ENCODE peak calls at places on chromosomes 3 and 15, in five cellular contexts. H, S, I, G and D are unnamed samples.

GRCh38 chr3:61783993-61784718 is 222.8 kb downstream of the PTPRG start:
- DNase-seq in S (no peak), I (no peak), H (no peak), G (no peak), D (no peak)

GRCh38 chr3:192915724-192916123 is 1.9 kb downstream of the MB21D2 start:
- DNase-seq in S (no peak), I (no peak), G (no peak), H (no peak), D (no peak)

GRCh38 chr3:71463622-71464021 is 119.9 kb downstream of the FOXP1 start:
- DNase-seq in S (no peak), I (no peak), H (no peak), G (no peak), D (no peak)

GRCh38 chr3:139630532-139630931 is 47.2 kb downstream of the NMNAT3 start:
- DNase-seq in S (no peak), G (no peak), I (no peak), H (no peak), D (no peak)

GRCh38 chr15:80461370-80462060 is 57.3 kb downstream of the ARNT2 start:
- DNase-seq in I (no peak), G (no peak), H (no peak), S (no peak), D (no peak)

GRCh38 chr15:62896969-62897486 is 145.5 kb upstream of the TPM1 start:
- DNase-seq in S (peak), I (peak), G (peak), H (no peak), D (peak)

GRCh38 chr15:23447107-23447500 is at the start of gene GOLGA6L2:
- DNase-seq in H (no peak), S (no peak), G (peak), I (no peak), D (no peak)

GRCh38 chr3:10707984-10708868 is 107.8 kb upstream of the SLC6A11 start:
- DNase-seq in H (no peak), S (no peak), G (no peak), I (no peak), D (no peak)

GRCh38 chr15:85689729-85690128 is 105.0 kb downstream of the KLHL25 start:
- DNase-seq in H (peak), G (no peak), I (peak), S (no peak), D (no peak)

GRCh38 chr3:168847293-168847883 is 751.7 kb upstream of the GOLIM4 start:
- DNase-seq in G (peak), S (no peak), I (no peak), H (no peak), D (no peak)

GRCh38 chr3:124587053-124587408 is 143.2 kb upstream of the UMPS start:
- DNase-seq in S (no peak), G (no peak), I (peak), H (no peak), D (peak)

GRCh38 chr3:14507345-14507741 is 32.8 kb downstream of the GRIP2 start:
- DNase-seq in G (peak), S (peak), I (no peak), H (no peak), D (no peak)

GRCh38 chr3:153614131-153614530 is 452.1 kb downstream of the RAP2B start:
- DNase-seq in I (no peak), H (no peak), G (no peak), S (no peak), D (no peak)

GRCh38 chr15:50542051-50542450 is 4.4 kb downstream of the USP50 start:
- DNase-seq in H (no peak), I (no peak), S (no peak), G (no peak), D (peak)

GRCh38 chr3:9351709-9352126 is 11.1 kb upstream of the THUMPD3 start:
- DNase-seq in H (no peak), G (no peak), I (no peak), S (no peak), D (no peak)

GRCh38 chr15:64536244-64536836 is 76.0 kb downstream of the ZNF609 start:
- DNase-seq in S (no peak), I (no peak), H (no peak), G (peak), D (no peak)

GRCh38 chr15:60673918-60674558 is 195.1 kb upstream of the ICE2 start:
- DNase-seq in H (no peak), G (peak), I (peak), S (peak), D (peak)

GRCh38 chr3:151203053-151203420 is at the start of gene GPR171:
- DNase-seq in S (no peak), G (no peak), I (no peak), H (no peak), D (no peak)

GRCh38 chr15:67510597-67511225 is 10.2 kb upstream of the C15orf61 start:
- DNase-seq in I (no peak), G (no peak), S (no peak), H (no peak), D (no peak)

GRCh38 chr15:29821416-29822099 is 710 bp downstream of the TJP1 start:
- DNase-seq in S (peak), G (peak), H (no peak), I (peak), D (peak)

GRCh38 chr3:150925751-150926201 is 20.5 kb upstream of the MINDY4B start:
- DNase-seq in H (peak), S (no peak), G (peak), I (peak), D (no peak)

GRCh38 chr3:57624801-57625200 is 27.7 kb upstream of the ARF4 start:
- DNase-seq in H (no peak), S (no peak), G (no peak), I (no peak), D (no peak)

GRCh38 chr3:77158701-77159100 is 118.8 kb downstream of the ROBO2 start:
- DNase-seq in G (no peak), S (no peak), H (no peak), I (no peak), D (no peak)

DNA sequence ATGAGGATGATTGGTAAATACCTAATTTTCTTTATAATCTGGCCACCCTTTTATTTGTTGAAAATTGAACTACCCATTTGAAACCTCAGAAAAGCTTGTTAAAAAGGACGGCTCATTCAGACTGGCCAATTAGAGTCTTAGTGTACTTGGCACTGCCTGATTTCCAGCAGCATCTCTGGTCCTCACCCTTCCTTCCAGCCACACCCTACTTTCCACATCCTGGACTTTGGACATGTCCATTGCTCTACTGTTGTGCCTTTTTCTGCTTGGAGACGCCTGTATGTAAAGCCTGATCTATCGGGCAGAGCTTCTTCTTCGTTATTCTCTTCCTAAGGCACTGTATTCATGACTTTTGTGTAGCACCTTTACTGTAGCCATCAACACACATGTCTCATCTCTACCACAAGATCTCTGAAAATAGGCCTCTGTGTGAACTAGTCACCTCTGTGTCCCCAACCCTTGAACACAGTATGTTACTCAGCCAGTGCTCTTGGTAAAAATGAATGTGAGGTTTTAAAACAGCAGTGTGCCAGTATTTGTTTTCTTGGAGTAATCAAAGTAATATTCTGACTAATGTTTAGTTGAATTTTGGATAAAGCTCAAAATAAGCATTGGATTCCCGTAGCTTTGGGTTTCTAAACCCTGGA is 6.8 kb downstream of the RBM5 start:
- DNase-seq in I (no peak), G (no peak), H (no peak), S (no peak), D (no peak)
- TF ChIP-seq POLR2A in I (no peak), G (no peak), H (no peak), S (no peak), D (no peak)

GRCh38 chr3:44120721-44121582 is 120.7 kb upstream of the TOPAZ1 start:
- DNase-seq in S (no peak), G (no peak), H (no peak), I (no peak), D (no peak)
- TF ChIP-seq CTCF in S (no peak), G (no peak), H (no peak), I (no peak), D (no peak)

GRCh38 chr15:89243691-89244511 is at the start of gene FANCI:
- DNase-seq in S (peak), G (peak), H (peak), I (peak), D (peak)
- TF ChIP-seq POLR2A in S (no peak), G (peak), H (peak), I (no peak), D (no peak)

GRCh38 chr15:78284758-78285157 is 14.7 kb downstream of the SKIC8 start:
- DNase-seq in I (no peak), H (no peak), S (no peak), G (no peak), D (peak)
- TF ChIP-seq CTCF in I (no peak), H (no peak), S (no peak), G (no peak), D (no peak)

DNA sequence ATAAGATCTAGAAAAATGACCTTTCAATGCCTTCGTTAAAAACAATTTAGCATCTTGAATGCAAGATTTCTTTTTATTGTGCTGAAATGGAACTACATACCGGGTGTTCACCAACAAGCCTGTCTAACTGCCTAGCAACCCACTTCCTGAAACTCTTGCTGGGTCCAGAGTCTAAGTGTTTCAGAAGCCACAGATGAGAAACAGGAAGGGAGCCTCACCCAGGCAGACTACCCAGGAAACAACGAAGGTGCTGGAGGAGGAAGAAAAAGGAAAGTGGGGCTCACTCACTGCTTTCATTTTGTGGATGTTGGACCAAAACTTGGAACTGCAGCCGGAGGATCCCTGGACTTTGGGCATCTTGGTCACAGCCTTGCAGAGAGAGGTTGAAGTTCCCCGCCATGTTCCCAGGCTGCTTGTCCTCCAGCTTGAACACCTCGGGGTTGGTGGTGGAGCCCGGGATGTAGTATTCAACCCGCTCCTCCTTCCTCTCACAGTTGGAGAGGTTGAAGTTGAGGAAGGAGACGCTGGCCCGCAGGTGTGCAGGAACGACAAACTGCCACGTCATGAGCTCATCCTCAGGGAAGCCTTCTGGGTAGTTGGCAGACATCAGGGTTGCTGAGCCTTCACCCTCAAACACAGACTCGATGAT is 35.9 kb downstream of the CDCP1 start:
- DNase-seq in S (no peak), H (peak), G (no peak), I (no peak), D (no peak)
- TF ChIP-seq POLR2A in S (no peak), H (no peak), G (no peak), I (no peak), D (no peak)

GRCh38 chr15:59501531-59502113 is 63.6 kb downstream of the FAM81A start:
- DNase-seq in I (peak), H (no peak), S (no peak), G (peak), D (no peak)
- TF ChIP-seq CTCF in I (no peak), H (peak), S (no peak), G (peak), D (no peak)

DNA sequence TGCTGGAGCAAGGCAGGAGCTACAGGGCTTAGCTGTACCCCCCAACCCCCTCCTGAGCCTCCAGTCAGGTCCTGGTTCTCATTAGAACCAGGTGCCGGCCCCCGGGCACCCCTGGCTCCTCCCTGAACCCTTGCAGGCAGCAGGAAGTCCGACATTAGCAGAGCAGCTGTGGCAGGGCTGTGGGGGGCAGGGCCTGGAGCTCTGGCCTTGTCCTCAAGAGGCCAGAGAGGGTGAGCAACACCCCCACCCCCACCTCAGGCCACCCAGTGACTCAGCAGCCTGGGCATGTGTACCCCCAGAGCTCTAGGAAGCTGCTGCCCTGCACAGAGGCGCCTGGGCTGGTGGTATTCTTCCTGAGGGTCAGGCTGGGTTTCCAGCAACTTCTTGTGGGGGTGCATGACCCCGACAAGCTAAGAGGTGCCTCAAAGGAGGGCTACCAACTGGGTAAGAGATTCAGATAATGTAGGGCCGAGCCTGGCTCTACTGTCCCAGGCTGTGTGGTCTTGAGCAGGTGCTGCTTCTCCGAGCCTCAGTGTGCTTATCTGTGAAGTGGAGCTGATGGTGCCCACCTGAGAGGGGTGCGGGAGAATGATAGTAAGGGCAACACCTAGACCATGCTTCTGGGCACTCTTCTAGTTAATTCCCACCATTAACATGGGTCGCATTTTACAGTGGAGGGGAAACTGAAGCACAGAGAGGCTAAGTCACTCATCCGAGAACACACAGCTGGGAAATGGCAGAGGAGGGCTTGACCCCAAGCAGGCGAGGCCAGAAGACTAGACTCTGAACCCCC is 16.0 kb downstream of the H1-8 start:
- DNase-seq in H (peak), I (no peak), S (no peak), G (peak), D (no peak)
- TF ChIP-seq POLR2A in H (no peak), I (no peak), S (no peak), G (no peak), D (no peak)